ENCODE peak calls at places on chromosome 15, in ten cellular contexts. P, C, O, Z, G, Q, D, T, W and L are unnamed samples.

GRCh38 chr15:63041982-63042878 is at the start of gene TPM1:
- DNase-seq in Z (no peak), P (peak; percentile 90), D (peak; percentile 55), C (peak; percentile 81), Q (peak; percentile 87), T (peak; percentile 97), G (no peak), W (peak; percentile 89), O (peak; percentile 94), L (peak; percentile 91)

GRCh38 chr15:98513428-98513991 is 134.8 kb upstream of the IGF1R start:
- DNase-seq in G (no peak), P (no peak), Z (no peak), T (no peak), Q (no peak), W (no peak), D (no peak), O (no peak), C (no peak), L (no peak)

GRCh38 chr15:89105147-89105546 is 16.9 kb downstream of the ABHD2 start:
- DNase-seq in G (no peak), P (no peak), D (no peak), Q (no peak), T (no peak), Z (no peak), C (no peak), W (peak; percentile 79), O (peak; percentile 96), L (no peak)

GRCh38 chr15:48653913-48654630 is 8.6 kb upstream of the FBN1 start:
- DNase-seq in Z (no peak), T (no peak), D (no peak), P (no peak), G (no peak), W (no peak), Q (no peak), C (no peak), O (no peak), L (no peak)

GRCh38 chr15:40927497-40928346 is 1.4 kb upstream of the DLL4 start:
- DNase-seq in Z (no peak), G (no peak), W (no peak), Q (no peak), O (no peak), D (no peak), T (no peak), P (no peak), C (peak; percentile 23), L (peak; percentile 65)

GRCh38 chr15:90780916-90781315 is 63.8 kb downstream of the BLM start:
- DNase-seq in P (no peak), G (no peak), Z (no peak), C (no peak), D (no peak), O (no peak), T (no peak), Q (no peak), W (no peak), L (no peak)

GRCh38 chr15:47409601-47410000 is 307.7 kb upstream of the SEMA6D start:
- DNase-seq in P (no peak), C (no peak), W (no peak), Q (no peak), T (no peak), G (no peak), D (no peak), O (peak; percentile 38), Z (no peak), L (no peak)

GRCh38 chr15:47401427-47401826 is 315.9 kb upstream of the SEMA6D start:
- DNase-seq in O (no peak), Z (no peak), P (no peak), Q (no peak), W (no peak), D (no peak), G (no peak), T (no peak), C (no peak), L (no peak)

GRCh38 chr15:91515188-91515754 is 338.2 kb upstream of the SLCO3A1 start:
- DNase-seq in W (peak; percentile 76), O (peak; percentile 72), P (peak; percentile 67), D (no peak), G (no peak), C (peak; percentile 66), T (peak; percentile 69), Q (no peak), Z (no peak), L (no peak)

GRCh38 chr15:59567369-59567768 is 44.2 kb upstream of the GCNT3 start:
- DNase-seq in Q (no peak), Z (no peak), D (no peak), G (no peak), C (no peak), P (no peak), O (no peak), T (no peak), W (peak; percentile 89), L (no peak)

GRCh38 chr15:96316953-96317629 is 13.4 kb upstream of the NR2F2 start:
- DNase-seq in T (no peak), W (peak; percentile 71), O (no peak), D (no peak), Z (no peak), G (no peak), P (no peak), Q (no peak), C (no peak), L (no peak)

GRCh38 chr15:82045892-82046667 is at the start of gene MEX3B:
- DNase-seq in C (peak; percentile 97), P (peak; percentile 96), G (peak; percentile 85), O (peak; percentile 99), T (peak; percentile 99), Q (peak; percentile 98), W (peak; percentile 98), D (peak; percentile 83), Z (peak; percentile 55), L (peak; percentile 94)

GRCh38 chr15:44584162-44584749 is 47.3 kb downstream of the EIF3J start:
- DNase-seq in D (no peak), G (no peak), T (no peak), W (peak; percentile 65), Q (peak; percentile 63), P (no peak), O (peak; percentile 47), C (no peak), Z (peak; percentile 31), L (no peak)

GRCh38 chr15:79943820-79944219 is 27.2 kb downstream of the BCL2A1 start:
- DNase-seq in W (peak; percentile 57), C (no peak), T (no peak), D (no peak), Z (no peak), G (no peak), Q (no peak), P (no peak), O (peak; percentile 16), L (no peak)

GRCh38 chr15:90913398-90913944 is 10.4 kb downstream of the MAN2A2 start:
- DNase-seq in G (no peak), Z (no peak), O (no peak), C (no peak), P (no peak), Q (no peak), W (no peak), T (no peak), D (no peak), L (no peak)

GRCh38 chr15:99511865-99512632 is 53.7 kb upstream of the MEF2A start:
- DNase-seq in O (peak; percentile 66), Z (peak; percentile 63), P (peak; percentile 69), W (no peak), C (peak; percentile 71), T (no peak), D (no peak), Q (no peak), G (no peak), L (no peak)

GRCh38 chr15:61518191-61518950 is 289.3 kb upstream of the RORA start:
- DNase-seq in P (no peak), G (no peak), Z (no peak), W (peak; percentile 12), T (no peak), C (no peak), D (no peak), Q (no peak), O (no peak), L (no peak)

GRCh38 chr15:27057904-27058645 is 87.1 kb downstream of the GABRG3 start:
- DNase-seq in O (peak; percentile 4), W (peak; percentile 24), D (no peak), G (no peak), C (no peak), T (no peak), P (no peak), Q (no peak), Z (no peak), L (no peak)

GRCh38 chr15:45387379-45388007 is 9.1 kb upstream of the GATM start:
- DNase-seq in P (no peak), G (no peak), C (no peak), W (peak; percentile 52), Q (no peak), D (no peak), T (no peak), Z (no peak), O (no peak), L (no peak)

GRCh38 chr15:73683257-73683623 is 943 bp upstream of the CD276 start:
- DNase-seq in P (peak; percentile 51), Q (no peak), D (no peak), G (no peak), O (no peak), T (no peak), C (no peak), Z (no peak), W (no peak), L (no peak)
- TF ChIP-seq CTCF in P (no peak), Q (no peak), D (no peak), G (no peak), O (no peak), T (no peak), C (no peak), Z (no peak), W (no peak), L (no peak)

GRCh38 chr15:42444415-42445063 is 46.4 kb downstream of the ZNF106 start:
- DNase-seq in O (no peak), D (no peak), Q (no peak), Z (no peak), G (no peak), C (no peak), P (no peak), T (no peak), W (peak; percentile 4), L (no peak)
- TF ChIP-seq CTCF in O (no peak), D (no peak), Q (no peak), Z (no peak), G (no peak), C (no peak), P (no peak), T (no peak), W (no peak), L (no peak)

DNA sequence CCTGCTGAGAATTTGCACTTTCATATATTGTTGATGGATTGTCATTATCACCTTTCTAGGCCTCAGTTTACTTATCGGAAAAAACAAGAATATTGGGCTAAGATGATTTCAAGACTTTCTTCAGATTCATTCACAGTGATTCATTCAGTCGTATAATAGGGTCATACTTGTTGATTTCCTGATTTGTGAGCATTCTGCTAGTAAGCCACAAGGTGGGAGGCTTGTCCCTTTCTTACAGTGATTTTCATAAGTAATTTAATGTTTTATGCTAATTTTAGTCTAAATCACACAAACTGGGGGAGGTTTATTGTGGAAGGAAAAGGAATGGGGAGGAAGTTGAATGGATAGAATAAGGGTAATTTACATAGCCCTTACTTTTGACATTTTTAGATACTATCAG is 126.8 kb upstream of the GOLGA6L4 start:
- DNase-seq in D (no peak), P (no peak), Q (no peak), G (no peak), O (peak; percentile 16), Z (no peak), T (no peak), C (no peak), W (peak; percentile 33), L (no peak)
- TF ChIP-seq CTCF in D (peak; percentile 44), P (no peak), Q (peak; percentile 8), G (no peak), O (peak; percentile 22), Z (no peak), T (no peak), C (no peak), W (peak; percentile 44), L (peak; percentile 59)

GRCh38 chr15:50186752-50187151 is 4.8 kb downstream of the SLC27A2 start:
- DNase-seq in W (no peak), T (no peak), O (no peak), G (no peak), D (no peak), C (no peak), Q (no peak), P (no peak), Z (no peak), L (no peak)
- TF ChIP-seq CTCF in W (no peak), T (no peak), O (no peak), G (no peak), D (no peak), C (no peak), Q (peak; percentile 6), P (no peak), Z (no peak), L (no peak)